ENCODE peak calls at places on chromosome 4, in ten cellular contexts. O is brain microvascular endothelial cell, G is heart left ventricle, X is substantia nigra, J is HTR-8/SVneo, C is islet precursor cell, W is fibroblast of lung, N is HT1080, U is heart right ventricle, K is AG10803. Z is an unnamed sample.

GRCh38 chr4:183631577-183632198 is 27.3 kb downstream of the RWDD4 start:
- DNase-seq in J (no peak), C (no peak), K (no peak), G (no peak), N (no peak), O (no peak), X (no peak), U (no peak), W (no peak), Z (no peak)

GRCh38 chr4:176320340-176320975 is 692 bp downstream of the SPCS3 start:
- DNase-seq in N (peak; percentile 81), O (peak; percentile 82), X (peak; percentile 78), K (peak; percentile 84), C (peak; percentile 89), J (peak; percentile 73), W (peak; percentile 84), U (peak; percentile 93), G (peak; percentile 94), Z (peak; percentile 95)

GRCh38 chr4:1880332-1880731 is 9.1 kb downstream of the NSD2 start:
- DNase-seq in J (no peak), K (no peak), X (no peak), O (no peak), C (no peak), U (no peak), G (no peak), N (no peak), W (no peak), Z (no peak)

GRCh38 chr4:173005912-173006633 is 162.5 kb upstream of the GALNT7 start:
- DNase-seq in N (no peak), C (no peak), W (no peak), U (no peak), J (no peak), K (no peak), G (no peak), X (no peak), O (no peak), Z (no peak)

GRCh38 chr4:152996101-152996500 is 60.0 kb downstream of the FHDC1 start:
- DNase-seq in C (peak; percentile 77), U (no peak), G (no peak), N (no peak), W (no peak), O (no peak), J (no peak), X (no peak), K (no peak), Z (no peak)

GRCh38 chr4:61200195-61200990 is at the start of gene ADGRL3:
- DNase-seq in J (peak; percentile 5), C (peak; percentile 90), W (peak; percentile 50), X (peak; percentile 77), O (no peak), G (peak; percentile 58), K (no peak), U (peak; percentile 28), N (no peak), Z (no peak)

GRCh38 chr4:24169956-24170355 is 280.1 kb upstream of the PPARGC1A start:
- DNase-seq in G (no peak), W (no peak), U (no peak), C (no peak), J (no peak), O (no peak), K (no peak), N (no peak), X (no peak), Z (no peak)

GRCh38 chr4:11545651-11546050 is 117.0 kb upstream of the HS3ST1 start:
- DNase-seq in K (no peak), U (no peak), G (no peak), W (no peak), J (no peak), X (no peak), C (no peak), O (no peak), N (no peak), Z (no peak)

GRCh38 chr4:70564033-70564432 is 28.0 kb upstream of the AMBN start:
- DNase-seq in J (no peak), N (no peak), G (no peak), X (no peak), W (no peak), K (no peak), C (peak; percentile 86), U (no peak), O (no peak), Z (no peak)

GRCh38 chr4:91058345-91058744 is 931.2 kb downstream of the CCSER1 start:
- DNase-seq in J (no peak), O (no peak), K (no peak), U (no peak), G (no peak), N (peak; percentile 18), X (no peak), W (peak; percentile 56), C (no peak), Z (no peak)

GRCh38 chr4:40316782-40317635 is 18.1 kb upstream of the CHRNA9 start:
- DNase-seq in N (peak; percentile 93), X (no peak), O (peak; percentile 83), K (peak; percentile 94), C (peak; percentile 84), U (peak; percentile 39), J (peak; percentile 64), W (peak; percentile 97), G (no peak), Z (peak; percentile 88)